ENCODE peak calls at places on chromosomes 7 and 10, in eight cellular contexts. One of them, this sample, is unnamed.

GRCh38 chr7:155729847-155730246 is 82.4 kb downstream of the SHH start:
- DNase-seq in ascending aorta: no peak
- DNase-seq in ovary: no peak
- DNase-seq in endothelial cell of umbilical vein: peak
- DNase-seq in CD8-positive, alpha-beta memory T cell: no peak
- DNase-seq in cardiac muscle cell: peak
- DNase-seq in GM23338: no peak
- DNase-seq in Peyer's patch: no peak
- DNase-seq in this sample: no peak

GRCh38 chr7:20514364-20514763 is 101.1 kb upstream of the ABCB5 start:
- DNase-seq in ascending aorta: no peak
- DNase-seq in ovary: no peak
- DNase-seq in endothelial cell of umbilical vein: peak
- DNase-seq in CD8-positive, alpha-beta memory T cell: no peak
- DNase-seq in cardiac muscle cell: peak
- DNase-seq in GM23338: no peak
- DNase-seq in Peyer's patch: no peak
- DNase-seq in this sample: no peak

GRCh38 chr10:1297566-1298301 is 241.5 kb downstream of the WDR37 start:
- DNase-seq in ascending aorta: no peak
- DNase-seq in ovary: no peak
- DNase-seq in endothelial cell of umbilical vein: no peak
- DNase-seq in CD8-positive, alpha-beta memory T cell: no peak
- DNase-seq in cardiac muscle cell: no peak
- DNase-seq in GM23338: peak
- DNase-seq in Peyer's patch: no peak
- DNase-seq in this sample: peak

GRCh38 chr7:104230606-104231005 is 22.8 kb upstream of the ORC5 start:
- DNase-seq in ascending aorta: no peak
- DNase-seq in ovary: no peak
- DNase-seq in endothelial cell of umbilical vein: no peak
- DNase-seq in CD8-positive, alpha-beta memory T cell: no peak
- DNase-seq in cardiac muscle cell: peak
- DNase-seq in GM23338: no peak
- DNase-seq in Peyer's patch: no peak
- DNase-seq in this sample: no peak

GRCh38 chr7:14229047-14229446 is 239.6 kb upstream of the ETV1 start:
- DNase-seq in ascending aorta: no peak
- DNase-seq in ovary: no peak
- DNase-seq in endothelial cell of umbilical vein: no peak
- DNase-seq in CD8-positive, alpha-beta memory T cell: no peak
- DNase-seq in cardiac muscle cell: no peak
- DNase-seq in GM23338: no peak
- DNase-seq in Peyer's patch: no peak
- DNase-seq in this sample: no peak

GRCh38 chr7:142481548-142481947 is 223.7 kb upstream of the PRSS58 start:
- DNase-seq in ascending aorta: no peak
- DNase-seq in ovary: no peak
- DNase-seq in endothelial cell of umbilical vein: no peak
- DNase-seq in CD8-positive, alpha-beta memory T cell: no peak
- DNase-seq in cardiac muscle cell: peak
- DNase-seq in GM23338: peak
- DNase-seq in Peyer's patch: no peak
- DNase-seq in this sample: no peak

GRCh38 chr7:133054167-133054840 is 27.6 kb downstream of the CHCHD3 start:
- DNase-seq in ascending aorta: no peak
- DNase-seq in ovary: no peak
- DNase-seq in endothelial cell of umbilical vein: no peak
- DNase-seq in CD8-positive, alpha-beta memory T cell: no peak
- DNase-seq in cardiac muscle cell: no peak
- DNase-seq in GM23338: no peak
- DNase-seq in Peyer's patch: no peak
- DNase-seq in this sample: no peak

GRCh38 chr10:31942892-31943291 is 14.3 kb upstream of the ARHGAP12 start:
- DNase-seq in ascending aorta: no peak
- DNase-seq in ovary: no peak
- DNase-seq in endothelial cell of umbilical vein: no peak
- DNase-seq in CD8-positive, alpha-beta memory T cell: no peak
- DNase-seq in cardiac muscle cell: no peak
- DNase-seq in GM23338: no peak
- DNase-seq in Peyer's patch: no peak
- DNase-seq in this sample: no peak

GRCh38 chr7:105854516-105854915 is 21.9 kb downstream of the ATXN7L1 start:
- DNase-seq in ascending aorta: no peak
- DNase-seq in ovary: no peak
- DNase-seq in endothelial cell of umbilical vein: no peak
- DNase-seq in CD8-positive, alpha-beta memory T cell: no peak
- DNase-seq in cardiac muscle cell: no peak
- DNase-seq in GM23338: no peak
- DNase-seq in Peyer's patch: no peak
- DNase-seq in this sample: no peak

GRCh38 chr10:102633282-102633681 is 11.0 kb upstream of the TRIM8 start:
- DNase-seq in ascending aorta: no peak
- DNase-seq in ovary: peak
- DNase-seq in endothelial cell of umbilical vein: peak
- DNase-seq in CD8-positive, alpha-beta memory T cell: no peak
- DNase-seq in cardiac muscle cell: peak
- DNase-seq in GM23338: no peak
- DNase-seq in Peyer's patch: no peak
- DNase-seq in this sample: no peak

GRCh38 chr7:105760549-105761447 is 115.6 kb downstream of the ATXN7L1 start:
- DNase-seq in ascending aorta: no peak
- DNase-seq in ovary: no peak
- DNase-seq in endothelial cell of umbilical vein: no peak
- DNase-seq in CD8-positive, alpha-beta memory T cell: peak
- DNase-seq in cardiac muscle cell: peak
- DNase-seq in GM23338: no peak
- DNase-seq in Peyer's patch: no peak
- DNase-seq in this sample: no peak

GRCh38 chr10:13401142-13401541 is 53.0 kb upstream of the SEPHS1 start:
- DNase-seq in ascending aorta: no peak
- DNase-seq in ovary: no peak
- DNase-seq in endothelial cell of umbilical vein: no peak
- DNase-seq in CD8-positive, alpha-beta memory T cell: no peak
- DNase-seq in cardiac muscle cell: no peak
- DNase-seq in GM23338: no peak
- DNase-seq in Peyer's patch: no peak
- DNase-seq in this sample: no peak

GRCh38 chr10:78551184-78552005 is 517.4 kb upstream of the ZMIZ1 start:
- DNase-seq in ascending aorta: no peak
- DNase-seq in ovary: no peak
- DNase-seq in endothelial cell of umbilical vein: no peak
- DNase-seq in CD8-positive, alpha-beta memory T cell: no peak
- DNase-seq in cardiac muscle cell: no peak
- DNase-seq in GM23338: peak
- DNase-seq in Peyer's patch: no peak
- DNase-seq in this sample: peak

GRCh38 chr10:72248477-72249151 is 25.1 kb upstream of the DDIT4 start:
- DNase-seq in ascending aorta: peak
- DNase-seq in ovary: peak
- DNase-seq in endothelial cell of umbilical vein: peak
- DNase-seq in CD8-positive, alpha-beta memory T cell: peak
- DNase-seq in cardiac muscle cell: peak
- DNase-seq in GM23338: peak
- DNase-seq in Peyer's patch: peak
- DNase-seq in this sample: peak

GRCh38 chr10:123398756-123399155 is 244.6 kb downstream of the BUB3 start:
- DNase-seq in ascending aorta: no peak
- DNase-seq in ovary: no peak
- DNase-seq in endothelial cell of umbilical vein: no peak
- DNase-seq in CD8-positive, alpha-beta memory T cell: no peak
- DNase-seq in cardiac muscle cell: no peak
- DNase-seq in GM23338: no peak
- DNase-seq in Peyer's patch: no peak
- DNase-seq in this sample: no peak
- H3K27ac ChIP-seq in ascending aorta: no peak
- H3K27ac ChIP-seq in ovary: no peak
- H3K27ac ChIP-seq in endothelial cell of umbilical vein: no peak
- H3K27ac ChIP-seq in CD8-positive, alpha-beta memory T cell: no peak
- H3K27ac ChIP-seq in cardiac muscle cell: no peak
- H3K27ac ChIP-seq in GM23338: no peak
- H3K27ac ChIP-seq in Peyer's patch: no peak
- H3K27ac ChIP-seq in this sample: no peak

GRCh38 chr10:68542046-68542445 is 14.7 kb upstream of the SLC25A16 start:
- DNase-seq in ascending aorta: no peak
- DNase-seq in ovary: no peak
- DNase-seq in endothelial cell of umbilical vein: no peak
- DNase-seq in CD8-positive, alpha-beta memory T cell: no peak
- DNase-seq in cardiac muscle cell: peak
- DNase-seq in GM23338: no peak
- DNase-seq in Peyer's patch: no peak
- DNase-seq in this sample: no peak
- H3K27ac ChIP-seq in ascending aorta: no peak
- H3K27ac ChIP-seq in ovary: no peak
- H3K27ac ChIP-seq in endothelial cell of umbilical vein: no peak
- H3K27ac ChIP-seq in CD8-positive, alpha-beta memory T cell: no peak
- H3K27ac ChIP-seq in cardiac muscle cell: no peak
- H3K27ac ChIP-seq in GM23338: no peak
- H3K27ac ChIP-seq in Peyer's patch: no peak
- H3K27ac ChIP-seq in this sample: no peak

DNA sequence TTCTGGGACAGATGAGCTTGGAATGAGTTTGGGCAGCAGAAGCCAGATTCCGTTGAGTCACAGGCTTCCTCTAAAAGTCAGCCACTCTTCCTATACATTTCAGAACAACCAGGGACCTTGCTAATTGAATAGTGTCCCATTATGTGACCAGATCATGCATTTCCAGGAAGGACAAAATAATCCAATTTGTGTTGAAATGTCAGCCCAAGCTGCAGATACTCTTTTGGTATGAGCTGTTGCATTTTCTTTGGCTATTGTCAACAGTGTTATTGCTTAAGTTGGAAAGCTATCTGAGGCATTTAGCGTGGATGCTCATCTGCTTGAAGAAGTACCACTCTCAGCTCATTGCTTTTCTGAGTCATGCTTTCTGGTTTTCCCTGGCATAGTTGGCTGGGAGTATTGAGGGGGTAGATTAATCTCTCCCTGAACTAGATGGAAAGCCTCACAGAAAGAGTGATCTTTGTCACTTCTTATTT is 223.7 kb upstream of the HABP2 start:
- DNase-seq in ascending aorta: no peak
- DNase-seq in ovary: no peak
- DNase-seq in endothelial cell of umbilical vein: no peak
- DNase-seq in CD8-positive, alpha-beta memory T cell: no peak
- DNase-seq in cardiac muscle cell: peak
- DNase-seq in GM23338: no peak
- DNase-seq in Peyer's patch: no peak
- DNase-seq in this sample: no peak
- H3K27ac ChIP-seq in ascending aorta: no peak
- H3K27ac ChIP-seq in ovary: no peak
- H3K27ac ChIP-seq in endothelial cell of umbilical vein: no peak
- H3K27ac ChIP-seq in CD8-positive, alpha-beta memory T cell: no peak
- H3K27ac ChIP-seq in cardiac muscle cell: no peak
- H3K27ac ChIP-seq in GM23338: no peak
- H3K27ac ChIP-seq in Peyer's patch: no peak
- H3K27ac ChIP-seq in this sample: no peak

GRCh38 chr7:99837649-99838361 is 10.0 kb downstream of the CYP3A43 start:
- DNase-seq in ascending aorta: no peak
- DNase-seq in ovary: no peak
- DNase-seq in endothelial cell of umbilical vein: no peak
- DNase-seq in CD8-positive, alpha-beta memory T cell: no peak
- DNase-seq in cardiac muscle cell: peak
- DNase-seq in GM23338: no peak
- DNase-seq in Peyer's patch: no peak
- DNase-seq in this sample: no peak
- H3K27ac ChIP-seq in ascending aorta: no peak
- H3K27ac ChIP-seq in ovary: no peak
- H3K27ac ChIP-seq in endothelial cell of umbilical vein: no peak
- H3K27ac ChIP-seq in CD8-positive, alpha-beta memory T cell: no peak
- H3K27ac ChIP-seq in cardiac muscle cell: no peak
- H3K27ac ChIP-seq in GM23338: no peak
- H3K27ac ChIP-seq in Peyer's patch: no peak
- H3K27ac ChIP-seq in this sample: no peak

DNA sequence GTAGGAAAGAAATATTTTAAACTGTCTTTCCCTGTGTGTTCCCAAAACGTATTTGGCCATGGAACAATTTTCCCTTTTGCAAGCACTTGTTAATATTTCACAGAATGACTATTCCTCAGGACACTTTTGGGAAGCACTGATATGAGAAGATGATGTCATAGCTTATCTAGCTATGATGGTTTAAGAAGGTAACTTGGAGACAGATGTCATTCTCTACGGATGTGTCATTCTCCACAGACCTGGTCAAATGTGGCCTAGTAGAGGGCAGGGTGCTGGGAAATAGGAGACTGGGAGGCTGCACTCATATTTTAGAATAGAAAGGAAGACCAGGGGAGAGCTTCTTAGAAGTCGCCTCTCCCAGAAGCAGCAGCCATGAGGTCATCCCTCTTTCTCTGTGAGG is 220.7 kb upstream of the GLI3 start:
- DNase-seq in ascending aorta: no peak
- DNase-seq in ovary: no peak
- DNase-seq in endothelial cell of umbilical vein: no peak
- DNase-seq in CD8-positive, alpha-beta memory T cell: no peak
- DNase-seq in cardiac muscle cell: peak
- DNase-seq in GM23338: no peak
- DNase-seq in Peyer's patch: no peak
- DNase-seq in this sample: no peak
- H3K27ac ChIP-seq in ascending aorta: no peak
- H3K27ac ChIP-seq in ovary: no peak
- H3K27ac ChIP-seq in endothelial cell of umbilical vein: no peak
- H3K27ac ChIP-seq in CD8-positive, alpha-beta memory T cell: no peak
- H3K27ac ChIP-seq in cardiac muscle cell: no peak
- H3K27ac ChIP-seq in GM23338: no peak
- H3K27ac ChIP-seq in Peyer's patch: no peak
- H3K27ac ChIP-seq in this sample: no peak

GRCh38 chr10:86968994-86969355 is 693 bp downstream of the ADIRF start:
- DNase-seq in ascending aorta: no peak
- DNase-seq in ovary: no peak
- DNase-seq in endothelial cell of umbilical vein: no peak
- DNase-seq in CD8-positive, alpha-beta memory T cell: no peak
- DNase-seq in cardiac muscle cell: no peak
- DNase-seq in GM23338: no peak
- DNase-seq in Peyer's patch: peak
- DNase-seq in this sample: no peak
- H3K27ac ChIP-seq in ascending aorta: peak
- H3K27ac ChIP-seq in ovary: peak
- H3K27ac ChIP-seq in endothelial cell of umbilical vein: peak
- H3K27ac ChIP-seq in CD8-positive, alpha-beta memory T cell: no peak
- H3K27ac ChIP-seq in cardiac muscle cell: no peak
- H3K27ac ChIP-seq in GM23338: no peak
- H3K27ac ChIP-seq in Peyer's patch: peak
- H3K27ac ChIP-seq in this sample: no peak